ENCODE peak calls at places on chromosome 7, in five cellular contexts. V, H, Z, L and K are unnamed samples.

GRCh38 chr7:85068796-85069195 is 118.1 kb downstream of the SEMA3D start:
- DNase-seq in V (no peak), H (peak; percentile 57), Z (no peak), L (peak; percentile 90), K (no peak)

GRCh38 chr7:20158684-20159083 is 58.5 kb downstream of the MACC1 start:
- DNase-seq in V (no peak), H (no peak), Z (no peak), L (peak; percentile 80), K (no peak)

GRCh38 chr7:107966701-107967100 is 36.3 kb downstream of the LAMB1 start:
- DNase-seq in V (no peak), H (no peak), Z (no peak), L (peak; percentile 58), K (peak; percentile 61)

GRCh38 chr7:1662101-1662500 is 8.0 kb upstream of the ELFN1 start:
- DNase-seq in V (no peak), H (no peak), Z (no peak), L (no peak), K (no peak)

GRCh38 chr7:140661124-140661523 is 11.6 kb upstream of the ADCK2 start:
- DNase-seq in V (no peak), H (no peak), Z (no peak), L (no peak), K (no peak)

GRCh38 chr7:70303780-70304179 is 705.5 kb downstream of the AUTS2 start:
- DNase-seq in V (no peak), H (no peak), Z (no peak), L (no peak), K (no peak)

GRCh38 chr7:125090596-125090995 is 161.0 kb upstream of the POT1 start:
- DNase-seq in V (no peak), H (no peak), Z (no peak), L (no peak), K (peak; percentile 19)

GRCh38 chr7:77752016-77752415 is 46.2 kb downstream of the TMEM60 start:
- DNase-seq in V (no peak), H (no peak), Z (no peak), L (no peak), K (no peak)

GRCh38 chr7:131010714-131011436 is 276.9 kb upstream of the KLF14 start:
- DNase-seq in V (no peak), H (no peak), Z (no peak), L (peak; percentile 65), K (no peak)

GRCh38 chr7:78083466-78084120 is 285.0 kb downstream of the PHTF2 start:
- DNase-seq in V (no peak), H (no peak), Z (no peak), L (peak; percentile 11), K (peak; percentile 72)

GRCh38 chr7:41206267-41206666 is 496.6 kb downstream of the INHBA start:
- DNase-seq in V (no peak), H (no peak), Z (no peak), L (no peak), K (no peak)

GRCh38 chr7:17370901-17371550 is 72.6 kb downstream of the AHR start:
- DNase-seq in V (no peak), H (no peak), Z (no peak), L (peak; percentile 26), K (no peak)